ENCODE peak calls at places on chromosomes 11 and 22, in six cellular contexts. One of them, this sample, is unnamed. For H3K36me3, the result is how much of the 10 kb centered on the place peaks cover.

GRCh38 chr11:65988791-65989592 is 13.0 kb downstream of the EIF1AD start:
- DNase-seq in hepatocyte: peak
- DNase-seq in GM23338: peak
- DNase-seq in astrocyte: peak
- DNase-seq in PC-3: peak
- DNase-seq in endothelial cell of umbilical vein: peak
- DNase-seq in this sample: peak

GRCh38 chr11:132220464-132220863 is 850.0 kb downstream of the NTM start:
- DNase-seq in hepatocyte: no peak
- DNase-seq in GM23338: no peak
- DNase-seq in astrocyte: peak
- DNase-seq in PC-3: no peak
- DNase-seq in endothelial cell of umbilical vein: no peak
- DNase-seq in this sample: peak

GRCh38 chr22:19615001-19615461 is 90.8 kb upstream of the CLDN5 start:
- DNase-seq in hepatocyte: no peak
- DNase-seq in GM23338: no peak
- DNase-seq in astrocyte: no peak
- DNase-seq in PC-3: no peak
- DNase-seq in endothelial cell of umbilical vein: no peak
- DNase-seq in this sample: no peak

GRCh38 chr11:19673924-19674390 is 38.7 kb upstream of the NAV2 start:
- DNase-seq in hepatocyte: peak
- DNase-seq in GM23338: peak
- DNase-seq in astrocyte: peak
- DNase-seq in PC-3: no peak
- DNase-seq in endothelial cell of umbilical vein: peak
- DNase-seq in this sample: peak

GRCh38 chr11:95849087-95849825 is 59.0 kb downstream of the CEP57 start:
- DNase-seq in hepatocyte: peak
- DNase-seq in GM23338: peak
- DNase-seq in astrocyte: peak
- DNase-seq in PC-3: peak
- DNase-seq in endothelial cell of umbilical vein: peak
- DNase-seq in this sample: peak

GRCh38 chr11:64566915-64567882 is 23.8 kb upstream of the SLC22A12 start:
- DNase-seq in hepatocyte: no peak
- DNase-seq in GM23338: no peak
- DNase-seq in astrocyte: no peak
- DNase-seq in PC-3: no peak
- DNase-seq in endothelial cell of umbilical vein: no peak
- DNase-seq in this sample: no peak

GRCh38 chr11:2804701-2805387 is 80.7 kb downstream of the CDKN1C start:
- DNase-seq in hepatocyte: no peak
- DNase-seq in GM23338: no peak
- DNase-seq in astrocyte: no peak
- DNase-seq in PC-3: no peak
- DNase-seq in endothelial cell of umbilical vein: peak
- DNase-seq in this sample: no peak

GRCh38 chr11:93718057-93718563 is 23.2 kb downstream of the TAF1D start:
- DNase-seq in hepatocyte: no peak
- DNase-seq in GM23338: no peak
- DNase-seq in astrocyte: no peak
- DNase-seq in PC-3: no peak
- DNase-seq in endothelial cell of umbilical vein: peak
- DNase-seq in this sample: no peak

GRCh38 chr11:43904737-43905515 is 24.3 kb downstream of the ALKBH3 start:
- DNase-seq in hepatocyte: no peak
- DNase-seq in GM23338: no peak
- DNase-seq in astrocyte: peak
- DNase-seq in PC-3: no peak
- DNase-seq in endothelial cell of umbilical vein: peak
- DNase-seq in this sample: no peak

GRCh38 chr11:26766996-26767395 is 45.1 kb upstream of the SLC5A12 start:
- DNase-seq in hepatocyte: no peak
- DNase-seq in GM23338: no peak
- DNase-seq in astrocyte: peak
- DNase-seq in PC-3: no peak
- DNase-seq in endothelial cell of umbilical vein: no peak
- DNase-seq in this sample: no peak

GRCh38 chr22:19842386-19843106 is 12.1 kb downstream of the GNB1L start:
- DNase-seq in hepatocyte: no peak
- DNase-seq in GM23338: no peak
- DNase-seq in astrocyte: no peak
- DNase-seq in PC-3: no peak
- DNase-seq in endothelial cell of umbilical vein: no peak
- DNase-seq in this sample: no peak

GRCh38 chr11:43925932-43926505 is 16.4 kb upstream of the C11orf96 start:
- DNase-seq in hepatocyte: no peak
- DNase-seq in GM23338: no peak
- DNase-seq in astrocyte: no peak
- DNase-seq in PC-3: no peak
- DNase-seq in endothelial cell of umbilical vein: peak
- DNase-seq in this sample: no peak

GRCh38 chr22:23289851-23290724 is 109.8 kb downstream of the BCR start:
- DNase-seq in hepatocyte: peak
- DNase-seq in GM23338: peak
- DNase-seq in astrocyte: peak
- DNase-seq in PC-3: peak
- DNase-seq in endothelial cell of umbilical vein: peak
- DNase-seq in this sample: peak

GRCh38 chr22:16965083-16965482 is 42.9 kb downstream of the GAB4 start:
- DNase-seq in hepatocyte: no peak
- DNase-seq in GM23338: no peak
- DNase-seq in astrocyte: no peak
- DNase-seq in PC-3: no peak
- DNase-seq in endothelial cell of umbilical vein: no peak
- DNase-seq in this sample: no peak

GRCh38 chr11:127334466-127334865 is 333.9 kb upstream of the KIRREL3 start:
- DNase-seq in hepatocyte: no peak
- DNase-seq in GM23338: peak
- DNase-seq in astrocyte: no peak
- DNase-seq in PC-3: no peak
- DNase-seq in endothelial cell of umbilical vein: no peak
- DNase-seq in this sample: no peak
- H3K27ac ChIP-seq in hepatocyte: no peak
- H3K27ac ChIP-seq in GM23338: no peak
- H3K27ac ChIP-seq in astrocyte: no peak
- H3K27ac ChIP-seq in PC-3: no peak
- H3K27ac ChIP-seq in endothelial cell of umbilical vein: no peak
- H3K27ac ChIP-seq in this sample: no peak

DNA sequence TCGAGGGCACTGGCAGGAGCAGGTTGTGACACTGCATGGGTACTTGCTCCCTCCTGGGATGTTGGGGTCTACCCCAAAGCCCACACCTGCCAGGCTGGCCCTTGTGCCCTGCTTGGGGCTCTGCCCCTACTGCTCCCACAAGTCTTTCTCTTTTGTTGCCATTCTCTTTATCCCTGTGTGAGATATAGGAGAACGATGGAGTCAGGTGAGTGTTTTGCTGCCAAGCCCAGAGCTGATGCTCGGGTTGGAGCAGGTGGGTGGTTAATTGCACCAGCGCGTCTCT is 292.6 kb downstream of the TBC1D22A start:
- DNase-seq in hepatocyte: no peak
- DNase-seq in GM23338: no peak
- DNase-seq in astrocyte: no peak
- DNase-seq in PC-3: no peak
- DNase-seq in endothelial cell of umbilical vein: no peak
- DNase-seq in this sample: no peak
- TF ChIP-seq EZH2 in hepatocyte: no peak
- TF ChIP-seq EZH2 in GM23338: no peak
- TF ChIP-seq EZH2 in astrocyte: no peak
- TF ChIP-seq EZH2 in PC-3: no peak
- TF ChIP-seq EZH2 in endothelial cell of umbilical vein: no peak
- TF ChIP-seq EZH2 in this sample: no peak

GRCh38 chr11:68579455-68579854 is 104.9 kb upstream of the GAL start:
- DNase-seq in hepatocyte: no peak
- DNase-seq in GM23338: no peak
- DNase-seq in astrocyte: peak
- DNase-seq in PC-3: peak
- DNase-seq in endothelial cell of umbilical vein: no peak
- DNase-seq in this sample: no peak
- H3K36me3 ChIP-seq in hepatocyte: under half
- H3K36me3 ChIP-seq in GM23338: under half
- H3K36me3 ChIP-seq in astrocyte: under half
- H3K36me3 ChIP-seq in PC-3: half or more
- H3K36me3 ChIP-seq in endothelial cell of umbilical vein: under half
- H3K36me3 ChIP-seq in this sample: half or more

DNA sequence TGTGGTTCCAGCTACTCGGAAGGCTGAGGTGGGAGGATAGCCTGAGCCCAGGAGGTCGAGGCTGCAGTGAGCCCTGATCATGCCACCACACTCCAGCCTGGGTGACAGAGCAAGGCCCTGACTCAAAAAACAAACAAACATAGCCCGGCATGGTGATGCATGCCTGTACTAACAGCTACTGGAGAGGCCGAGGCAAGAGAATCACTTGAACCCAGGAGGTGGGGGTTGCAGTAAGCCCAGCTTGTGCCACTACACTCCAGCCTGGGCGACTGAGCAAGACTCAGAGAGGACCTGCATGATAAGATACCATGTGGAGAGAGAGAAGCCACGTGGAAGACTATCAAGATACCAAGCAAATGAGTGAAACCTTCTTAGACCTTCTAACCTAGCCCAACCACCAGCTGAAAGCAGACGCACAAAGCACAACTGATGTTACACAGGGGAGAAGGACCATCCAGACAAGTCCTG is 36.1 kb downstream of the AMBRA1 start:
- DNase-seq in hepatocyte: peak
- DNase-seq in GM23338: no peak
- DNase-seq in astrocyte: peak
- DNase-seq in PC-3: peak
- DNase-seq in endothelial cell of umbilical vein: no peak
- DNase-seq in this sample: no peak
- H3K27ac ChIP-seq in hepatocyte: no peak
- H3K27ac ChIP-seq in GM23338: no peak
- H3K27ac ChIP-seq in astrocyte: no peak
- H3K27ac ChIP-seq in PC-3: peak
- H3K27ac ChIP-seq in endothelial cell of umbilical vein: no peak
- H3K27ac ChIP-seq in this sample: no peak

DNA sequence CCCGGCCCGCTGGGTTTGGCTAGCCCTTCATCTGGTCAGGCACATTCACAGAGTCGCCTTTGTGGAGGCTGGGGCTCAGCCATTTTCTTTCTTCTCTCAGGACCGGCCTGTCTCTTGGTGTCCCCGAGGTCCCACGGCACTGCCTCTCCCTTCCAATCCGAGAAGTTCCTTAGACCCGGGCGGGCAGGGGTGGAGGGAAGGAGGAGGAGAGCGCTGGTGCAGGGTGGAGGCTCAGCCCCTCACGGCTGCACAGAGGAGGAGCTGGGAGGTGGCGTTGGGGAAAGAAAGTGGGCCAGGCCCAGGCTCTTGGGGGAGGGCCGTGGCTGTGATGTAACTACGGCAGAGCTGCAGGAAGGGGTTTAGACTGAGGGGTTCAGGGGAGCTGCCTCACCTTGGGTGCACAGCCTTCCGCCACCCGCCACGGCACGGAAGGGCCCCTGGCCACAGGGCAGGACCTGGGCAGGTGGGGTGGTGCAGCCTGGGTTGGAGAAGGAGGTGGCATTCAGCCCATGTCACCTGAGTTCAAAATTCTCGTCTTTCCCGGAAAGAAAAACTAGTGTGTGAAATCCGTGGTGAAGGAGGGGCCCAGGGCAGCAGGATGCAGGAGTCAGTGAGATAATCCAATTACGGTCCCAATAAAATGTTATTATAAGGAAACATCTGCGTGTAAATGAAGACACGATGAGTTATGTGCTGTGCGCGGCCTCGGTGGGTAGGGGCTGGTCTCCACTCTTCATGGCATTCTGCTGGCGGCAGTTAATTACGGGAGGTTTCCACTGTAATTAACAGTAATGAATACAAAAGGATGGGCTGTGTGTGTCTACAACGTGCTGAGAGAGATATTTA is 1.7 kb downstream of the BRSK2 start:
- DNase-seq in hepatocyte: no peak
- DNase-seq in GM23338: peak
- DNase-seq in astrocyte: no peak
- DNase-seq in PC-3: no peak
- DNase-seq in endothelial cell of umbilical vein: no peak
- DNase-seq in this sample: peak
- TF ChIP-seq EZH2 in hepatocyte: no peak
- TF ChIP-seq EZH2 in GM23338: no peak
- TF ChIP-seq EZH2 in astrocyte: peak
- TF ChIP-seq EZH2 in PC-3: no peak
- TF ChIP-seq EZH2 in endothelial cell of umbilical vein: peak
- TF ChIP-seq EZH2 in this sample: peak

GRCh38 chr22:43001271-43002197 is 13.4 kb downstream of the PACSIN2 start:
- DNase-seq in hepatocyte: no peak
- DNase-seq in GM23338: no peak
- DNase-seq in astrocyte: peak
- DNase-seq in PC-3: no peak
- DNase-seq in endothelial cell of umbilical vein: peak
- DNase-seq in this sample: no peak
- H3K36me3 ChIP-seq in hepatocyte: under half
- H3K36me3 ChIP-seq in GM23338: under half
- H3K36me3 ChIP-seq in astrocyte: under half
- H3K36me3 ChIP-seq in PC-3: under half
- H3K36me3 ChIP-seq in endothelial cell of umbilical vein: under half
- H3K36me3 ChIP-seq in this sample: under half